ENCODE peak calls at places on chromosome X, in eight cellular contexts. X is tibial nerve; T is heart right ventricle; S is CD8-positive, alpha-beta memory T cell; H is HepG2; U is kidney; M is fibroblast of lung; D is esophagus muscularis mucosa. E is an unnamed sample.

GRCh38 chrX:132433001-132433400 is 55.8 kb downstream of the MBNL3 start:
- DNase-seq in X (no peak), T (no peak), S (no peak), H (peak; percentile 68), U (no peak), M (no peak), D (no peak), E (no peak)

GRCh38 chrX:122868626-122869025 is 315.5 kb upstream of the GRIA3 start:
- DNase-seq in X (no peak), T (no peak), S (no peak), H (no peak), U (no peak), M (no peak), D (no peak), E (no peak)

GRCh38 chrX:103607385-103608304 is at the start of gene TCEAL3:
- DNase-seq in X (peak; percentile 31), T (peak; percentile 56), S (peak; percentile 54), H (no peak), U (peak; percentile 88), M (peak; percentile 35), D (no peak), E (no peak)

GRCh38 chrX:1528186-1528883 is 8.7 kb downstream of the P2RY8 start:
- DNase-seq in X (no peak), T (no peak), S (no peak), H (no peak), U (no peak), M (no peak), D (no peak), E (no peak)

GRCh38 chrX:76279007-76279406 is 106.1 kb downstream of the PBDC1 start:
- DNase-seq in X (peak; percentile 20), T (no peak), S (peak; percentile 38), H (peak; percentile 37), U (no peak), M (peak; percentile 55), D (no peak), E (peak; percentile 18)

GRCh38 chrX:12657433-12657832 is 133.8 kb upstream of the PRPS2 start:
- DNase-seq in X (no peak), T (no peak), S (no peak), H (no peak), U (no peak), M (no peak), D (no peak), E (no peak)

GRCh38 chrX:118569676-118570075 is 74.1 kb downstream of the DOCK11 start:
- DNase-seq in X (no peak), T (no peak), S (no peak), H (no peak), U (no peak), M (no peak), D (no peak), E (no peak)

GRCh38 chrX:53433651-53434639 is at the start of gene HSD17B10:
- DNase-seq in X (peak; percentile 70), T (peak; percentile 89), S (peak; percentile 82), H (peak; percentile 69), U (peak; percentile 97), M (peak; percentile 68), D (peak; percentile 95), E (peak; percentile 73)

GRCh38 chrX:133474559-133474958 is 59.3 kb upstream of the GPC4 start:
- DNase-seq in X (no peak), T (no peak), S (no peak), H (no peak), U (no peak), M (no peak), D (no peak), E (no peak)

GRCh38 chrX:41449615-41450014 is 2.5 kb downstream of the NYX start:
- DNase-seq in X (peak; percentile 24), T (no peak), S (no peak), H (no peak), U (no peak), M (peak; percentile 38), D (no peak), E (no peak)

DNA sequence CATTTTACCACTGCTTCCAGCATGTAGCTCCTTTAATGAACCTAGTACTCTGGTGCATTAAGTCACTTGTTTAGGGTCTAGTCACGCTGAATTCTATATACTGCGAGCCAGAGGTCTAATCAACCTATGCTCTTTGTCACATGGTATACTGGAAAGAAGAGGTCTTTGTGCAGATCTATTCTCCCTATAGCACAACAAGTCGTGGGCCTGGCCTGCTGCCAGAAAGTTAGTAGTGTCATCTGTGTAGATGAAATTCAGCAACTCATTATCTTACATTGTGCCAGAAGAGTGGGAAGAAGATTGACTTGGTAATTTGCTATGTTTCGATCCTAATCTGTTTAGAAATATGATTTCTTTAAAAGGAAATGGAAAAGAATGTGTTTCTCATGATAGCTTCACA is 80.8 kb downstream of the AWAT2 start:
- DNase-seq in X (no peak), T (no peak), S (no peak), H (no peak), U (no peak), M (no peak), D (no peak), E (no peak)
- H3K9me3 ChIP-seq in X (no peaks in the 10 kb centered on the region), T (no peaks in the 10 kb centered on the region), S (no peaks in the 10 kb centered on the region), H (no peaks in the 10 kb centered on the region), U (no peaks in the 10 kb centered on the region), M (no peaks in the 10 kb centered on the region), D (no peaks in the 10 kb centered on the region), E (no peaks in the 10 kb centered on the region)

GRCh38 chrX:66408507-66408906 is 230.4 kb downstream of the EDA2R start:
- DNase-seq in X (no peak), T (no peak), S (no peak), H (no peak), U (no peak), M (no peak), D (no peak), E (no peak)
- H3K9me3 ChIP-seq in X (no peaks in the 10 kb centered on the region), T (no peaks in the 10 kb centered on the region), S (no peaks in the 10 kb centered on the region), H (peaks cover 23% of the 10 kb centered on the region), U (no peaks in the 10 kb centered on the region), M (no peaks in the 10 kb centered on the region), D (no peaks in the 10 kb centered on the region), E (no peaks in the 10 kb centered on the region)

DNA sequence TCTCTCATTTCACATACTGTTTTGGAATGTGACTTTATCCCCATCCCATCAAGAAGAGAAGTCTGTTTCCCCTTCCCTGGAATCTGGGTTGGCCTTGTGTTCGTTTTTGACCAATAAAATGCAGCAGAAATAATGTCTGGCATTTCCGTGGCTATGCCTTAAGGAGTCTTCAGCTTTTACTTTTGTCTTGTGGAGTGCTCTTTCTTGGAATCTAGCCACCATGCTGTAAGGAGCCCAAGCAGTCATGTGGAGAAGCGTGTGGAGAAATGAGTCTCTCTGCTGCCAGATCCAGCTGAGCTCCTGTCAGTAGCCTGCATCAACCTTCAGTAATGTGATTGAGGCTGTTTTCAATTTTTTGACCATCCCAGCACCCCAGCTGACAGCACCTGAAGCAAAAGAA is 84.4 kb upstream of the ARMCX2 start:
- DNase-seq in X (no peak), T (no peak), S (no peak), H (no peak), U (no peak), M (no peak), D (no peak), E (no peak)
- H3K9me3 ChIP-seq in X (no peaks in the 10 kb centered on the region), T (no peaks in the 10 kb centered on the region), S (no peaks in the 10 kb centered on the region), H (no peaks in the 10 kb centered on the region), U (no peaks in the 10 kb centered on the region), M (no peaks in the 10 kb centered on the region), D (no peaks in the 10 kb centered on the region), E (no peaks in the 10 kb centered on the region)

GRCh38 chrX:153512501-153512893 is 4.9 kb upstream of the ATP2B3 start:
- DNase-seq in X (no peak), T (no peak), S (no peak), H (no peak), U (no peak), M (no peak), D (no peak), E (no peak)
- H3K9me3 ChIP-seq in X (no peaks in the 10 kb centered on the region), T (no peaks in the 10 kb centered on the region), S (no peaks in the 10 kb centered on the region), H (no peaks in the 10 kb centered on the region), U (no peaks in the 10 kb centered on the region), M (no peaks in the 10 kb centered on the region), D (no peaks in the 10 kb centered on the region), E (no peaks in the 10 kb centered on the region)

DNA sequence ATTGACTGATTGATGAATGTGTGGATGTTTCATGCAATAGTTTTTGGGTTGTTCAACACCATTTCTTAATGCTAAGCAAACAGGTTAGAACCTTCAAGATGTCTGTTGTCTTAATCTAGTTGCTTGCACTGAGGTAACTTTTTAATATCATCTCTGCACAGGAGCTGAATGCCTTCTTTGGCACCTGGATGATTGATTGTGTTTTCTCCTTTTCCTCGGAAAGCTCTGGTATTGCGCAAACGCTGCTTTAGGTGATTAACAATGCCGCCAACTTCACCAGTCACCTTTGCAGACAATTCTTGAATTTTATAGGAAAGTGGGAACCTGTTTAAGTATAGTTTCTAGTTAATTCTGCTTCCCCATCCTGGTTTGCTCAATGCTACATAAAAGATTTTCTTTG is 48.2 kb downstream of the RTL9 start:
- DNase-seq in X (no peak), T (no peak), S (no peak), H (no peak), U (no peak), M (no peak), D (no peak), E (no peak)
- H3K9me3 ChIP-seq in X (no peaks in the 10 kb centered on the region), T (no peaks in the 10 kb centered on the region), S (no peaks in the 10 kb centered on the region), H (no peaks in the 10 kb centered on the region), U (no peaks in the 10 kb centered on the region), M (no peaks in the 10 kb centered on the region), D (no peaks in the 10 kb centered on the region), E (no peaks in the 10 kb centered on the region)

DNA sequence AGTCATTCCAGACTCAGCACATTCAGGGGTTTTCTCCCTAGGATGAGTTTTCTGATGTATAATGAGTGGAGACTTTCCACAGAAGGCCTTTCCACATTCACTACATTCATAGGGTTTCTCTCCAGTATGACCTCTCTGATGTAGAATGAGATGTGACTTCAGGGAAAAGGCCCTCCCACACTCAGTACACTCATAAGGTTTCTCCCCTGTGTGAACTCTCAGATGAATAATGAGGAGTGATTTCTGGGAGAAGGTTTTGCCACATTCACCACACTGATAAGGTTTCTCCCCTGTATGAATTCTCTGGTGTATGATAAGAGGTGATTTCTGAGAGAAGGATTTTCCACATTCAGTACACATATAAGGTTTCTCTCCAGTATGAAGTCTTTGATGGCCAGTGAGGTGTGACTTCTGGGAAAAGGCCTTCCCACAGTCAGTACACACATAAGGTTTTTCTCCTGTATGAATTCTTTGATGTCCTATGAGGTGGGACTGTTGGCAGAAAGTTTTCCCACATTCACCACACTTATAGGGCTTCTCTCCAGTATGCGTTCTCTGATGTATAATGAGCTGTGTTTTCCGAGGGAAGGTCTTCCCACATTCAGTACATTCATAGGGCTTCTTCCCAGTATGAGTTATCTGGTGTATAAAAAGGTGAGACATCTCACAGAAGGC is 12.7 kb downstream of the ZNF630 start:
- DNase-seq in X (no peak), T (no peak), S (no peak), H (no peak), U (no peak), M (no peak), D (no peak), E (no peak)
- H3K9me3 ChIP-seq in X (no peaks in the 10 kb centered on the region), T (peaks cover 19% of the 10 kb centered on the region), S (peaks cover 5% of the 10 kb centered on the region), H (no peaks in the 10 kb centered on the region), U (no peaks in the 10 kb centered on the region), M (no peaks in the 10 kb centered on the region), D (no peaks in the 10 kb centered on the region), E (peaks cover 2% of the 10 kb centered on the region)

E was measured in T-helper 17 cell.